ENCODE peak calls at places on chromosomes 1 and 21, in eight cellular contexts. L is nephron progenitor cell, S is non-pigmented ciliary epithelial cell, E is small intestine, N is putamen, K is BJ, H is NCI-H1105 treated with DMSO at 0.1 percent for 48 hours, J is A549. T is an unnamed sample.

GRCh38 chr1:119859647-119860046 is 36.7 kb downstream of the ADAM30 start:
- DNase-seq in L (no peak), K (no peak), N (no peak), J (no peak), H (no peak), E (peak), S (no peak), T (no peak)

GRCh38 chr1:45010855-45011811 is at the start of gene HECTD3:
- DNase-seq in N (peak), K (no peak), L (peak), E (peak), H (peak), S (no peak), J (peak), T (peak)

GRCh38 chr1:173477286-173478098 is at the start of gene PRDX6:
- DNase-seq in H (peak), J (peak), N (peak), E (peak), S (no peak), L (peak), K (no peak), T (peak)

GRCh38 chr1:41902125-41902524 is 16.6 kb downstream of the HIVEP3 start:
- DNase-seq in E (no peak), N (no peak), K (no peak), S (peak), J (no peak), H (no peak), L (peak), T (no peak)

GRCh38 chr1:72636636-72637035 is 354.3 kb upstream of the NEGR1 start:
- DNase-seq in S (no peak), E (no peak), J (no peak), L (no peak), H (no peak), K (no peak), N (no peak), T (no peak)

GRCh38 chr21:28699591-28700259 is 293.0 kb downstream of the LTN1 start:
- DNase-seq in E (no peak), S (no peak), K (no peak), J (no peak), L (no peak), N (no peak), H (no peak), T (no peak)

GRCh38 chr1:209810783-209811182 is 4.8 kb upstream of the IRF6 start:
- DNase-seq in K (no peak), H (no peak), N (no peak), L (no peak), S (no peak), E (no peak), J (no peak), T (no peak)

GRCh38 chr1:62286778-62287224 is 32.4 kb downstream of the KANK4 start:
- DNase-seq in H (no peak), J (no peak), S (no peak), L (peak), E (peak), K (no peak), N (no peak), T (no peak)

GRCh38 chr21:39347537-39347936 is 1.4 kb downstream of the HMGN1 start:
- DNase-seq in L (no peak), E (peak), J (no peak), N (no peak), S (no peak), K (no peak), H (no peak), T (no peak)

GRCh38 chr21:33116669-33117267 is 46.8 kb downstream of the OLIG1 start:
- DNase-seq in K (no peak), L (no peak), E (no peak), J (no peak), S (no peak), N (no peak), H (no peak), T (no peak)

GRCh38 chr1:155946633-155947219 is 5.3 kb downstream of the RXFP4 start:
- DNase-seq in J (no peak), K (no peak), E (no peak), S (no peak), H (no peak), L (no peak), N (no peak), T (no peak)

GRCh38 chr1:174217787-174218574 is 58.7 kb downstream of the RABGAP1L start:
- DNase-seq in N (peak), S (no peak), E (peak), J (peak), K (no peak), L (no peak), H (peak), T (no peak)

GRCh38 chr1:226222686-226223085 is 778 bp upstream of the MIXL1 start:
- DNase-seq in J (no peak), K (no peak), L (no peak), N (no peak), H (no peak), E (no peak), S (no peak), T (no peak)

GRCh38 chr1:5682626-5683235 is 309.5 kb downstream of the NPHP4 start:
- DNase-seq in K (no peak), H (no peak), J (no peak), S (no peak), E (no peak), L (peak), N (no peak), T (no peak)

GRCh38 chr1:23791434-23792047 is 596 bp downstream of the LYPLA2 start:
- DNase-seq in S (no peak), J (no peak), E (peak), L (peak), H (peak), K (no peak), N (no peak), T (no peak)

GRCh38 chr1:201745023-201745422 is 83.9 kb upstream of the IPO9 start:
- DNase-seq in E (no peak), H (no peak), N (no peak), J (no peak), K (no peak), S (no peak), L (no peak), T (no peak)

GRCh38 chr1:110240476-110241210 is 30.5 kb downstream of the KCNC4 start:
- DNase-seq in E (no peak), K (no peak), H (peak), L (no peak), N (no peak), J (no peak), S (no peak), T (no peak)

GRCh38 chr1:25053576-25054075 is 123.5 kb upstream of the RUNX3 start:
- DNase-seq in K (no peak), S (no peak), J (no peak), H (no peak), L (no peak), E (no peak), N (no peak), T (no peak)

GRCh38 chr21:26491663-26492062 is 81.4 kb downstream of the CYYR1 start:
- DNase-seq in K (no peak), J (no peak), S (no peak), N (no peak), E (no peak), L (no peak), H (no peak), T (no peak)

GRCh38 chr21:38241029-38241740 is 15.6 kb upstream of the KCNJ15 start:
- DNase-seq in N (no peak), S (no peak), K (peak), H (no peak), J (no peak), L (no peak), E (no peak), T (no peak)